ENCODE peak calls at places on chromosomes 4 and X, in seven cellular contexts. F, H, Z, T, W, L and Y are unnamed samples.

GRCh38 chrX:122196338-122196737 is 987.7 kb upstream of the GRIA3 start:
- DNase-seq in H (no peak), W (no peak), L (no peak), T (no peak), Z (no peak), F (no peak), Y (no peak)

GRCh38 chr4:137283737-137284136 is 248.6 kb downstream of the PCDH18 start:
- DNase-seq in F (no peak), H (no peak), T (no peak), L (no peak), W (no peak), Z (no peak), Y (no peak)

GRCh38 chrX:6661731-6662130 is 126.8 kb upstream of the VCX3A start:
- DNase-seq in T (no peak), Z (no peak), L (no peak), F (no peak), H (no peak), W (no peak), Y (no peak)

GRCh38 chr4:23877758-23878229 is 12.1 kb downstream of the PPARGC1A start:
- DNase-seq in L (peak), F (no peak), T (no peak), W (no peak), H (peak), Z (no peak), Y (no peak)

GRCh38 chr4:150119492-150119891 is 41.2 kb downstream of the DCLK2 start:
- DNase-seq in H (no peak), W (no peak), T (no peak), F (no peak), L (no peak), Z (no peak), Y (no peak)

GRCh38 chr4:81498046-81498445 is 26.3 kb upstream of the RASGEF1B start:
- DNase-seq in W (no peak), L (no peak), H (no peak), Z (no peak), F (no peak), T (no peak), Y (no peak)

GRCh38 chr4:132203618-132204017 is 945.5 kb upstream of the PCDH10 start:
- DNase-seq in H (no peak), W (no peak), F (no peak), T (no peak), Z (no peak), L (no peak), Y (no peak)

GRCh38 chr4:1235381-1236102 is 13.4 kb downstream of the CTBP1 start:
- DNase-seq in L (peak), W (peak), Z (peak), H (no peak), T (no peak), F (no peak), Y (no peak)

GRCh38 chr4:126595643-126596042 is 1037.1 kb upstream of the INTU start:
- DNase-seq in T (no peak), H (no peak), L (no peak), Z (no peak), W (no peak), F (no peak), Y (no peak)

GRCh38 chr4:37978509-37978908 is 18.3 kb downstream of the PTTG2 start:
- DNase-seq in Z (no peak), T (no peak), W (no peak), F (no peak), H (no peak), L (no peak), Y (no peak)

GRCh38 chrX:149267878-149268813 is 237.0 kb downstream of the IDS start:
- DNase-seq in W (no peak), T (no peak), H (no peak), F (no peak), L (no peak), Z (no peak), Y (no peak)

GRCh38 chrX:75107863-75108509 is 48.1 kb downstream of the ABCB7 start:
- DNase-seq in H (no peak), T (no peak), W (no peak), F (no peak), Z (no peak), L (no peak), Y (no peak)

GRCh38 chrX:102085706-102086105 is 39.8 kb upstream of the TCEAL2 start:
- DNase-seq in L (no peak), H (no peak), W (no peak), F (no peak), T (no peak), Z (no peak), Y (no peak)

GRCh38 chrX:133523094-133523493 is 107.8 kb upstream of the GPC4 start:
- DNase-seq in T (no peak), F (no peak), Z (no peak), W (no peak), L (peak), H (no peak), Y (no peak)

GRCh38 chrX:151346931-151347543 is 50.0 kb upstream of the VMA21 start:
- DNase-seq in W (no peak), H (no peak), Z (no peak), L (no peak), T (no peak), F (no peak), Y (no peak)

GRCh38 chr4:107034091-107034698 is 1.9 kb downstream of the DKK2 start:
- DNase-seq in T (no peak), Z (peak), H (no peak), L (peak), W (peak), F (no peak), Y (no peak)

GRCh38 chr4:7995866-7996265 is 56.2 kb upstream of the AFAP1 start:
- DNase-seq in F (no peak), L (no peak), T (no peak), H (no peak), Z (peak), W (no peak), Y (no peak)

GRCh38 chr4:141636771-141637460 is 533 bp downstream of the IL15 start:
- DNase-seq in W (peak), H (peak), T (no peak), F (peak), L (peak), Z (peak), Y (no peak)

GRCh38 chrX:118355225-118355920 is 9.5 kb downstream of the WDR44 start:
- DNase-seq in T (no peak), H (no peak), Z (no peak), L (no peak), W (no peak), F (no peak), Y (no peak)

GRCh38 chrX:111719426-111720210 is 38.6 kb downstream of the ALG13 start:
- DNase-seq in L (no peak), Z (no peak), W (no peak), T (no peak), F (no peak), H (no peak), Y (no peak)

GRCh38 chr4:82718067-82718935 is 80.3 kb downstream of the SCD5 start:
- DNase-seq in Z (no peak), L (peak), T (no peak), W (no peak), F (no peak), H (no peak), Y (no peak)

GRCh38 chrX:69277961-69278795 is 112.9 kb upstream of the PJA1 start:
- DNase-seq in T (no peak), F (no peak), L (no peak), H (no peak), Z (no peak), W (no peak), Y (no peak)

GRCh38 chr4:98605216-98605615 is 53.2 kb downstream of the TSPAN5 start:
- DNase-seq in T (no peak), Z (no peak), W (no peak), F (no peak), L (no peak), H (no peak), Y (no peak)

GRCh38 chr4:98110214-98110613 is 33.1 kb downstream of the STPG2 start:
- DNase-seq in W (no peak), Z (no peak), H (no peak), L (no peak), T (no peak), F (no peak), Y (no peak)

GRCh38 chr4:138975225-138975624 is 40.4 kb upstream of the NOCT start:
- DNase-seq in L (no peak), Z (no peak), W (no peak), T (no peak), F (no peak), H (no peak), Y (no peak)

GRCh38 chr4:173171098-173171497 is 2.5 kb downstream of the GALNT7 start:
- DNase-seq in H (no peak), Z (no peak), T (no peak), L (no peak), W (no peak), F (no peak), Y (no peak)
- TF ChIP-seq CTCF in H (no peak), Z (peak), T (peak), L (peak), W (peak), F (no peak), Y (no peak)

DNA sequence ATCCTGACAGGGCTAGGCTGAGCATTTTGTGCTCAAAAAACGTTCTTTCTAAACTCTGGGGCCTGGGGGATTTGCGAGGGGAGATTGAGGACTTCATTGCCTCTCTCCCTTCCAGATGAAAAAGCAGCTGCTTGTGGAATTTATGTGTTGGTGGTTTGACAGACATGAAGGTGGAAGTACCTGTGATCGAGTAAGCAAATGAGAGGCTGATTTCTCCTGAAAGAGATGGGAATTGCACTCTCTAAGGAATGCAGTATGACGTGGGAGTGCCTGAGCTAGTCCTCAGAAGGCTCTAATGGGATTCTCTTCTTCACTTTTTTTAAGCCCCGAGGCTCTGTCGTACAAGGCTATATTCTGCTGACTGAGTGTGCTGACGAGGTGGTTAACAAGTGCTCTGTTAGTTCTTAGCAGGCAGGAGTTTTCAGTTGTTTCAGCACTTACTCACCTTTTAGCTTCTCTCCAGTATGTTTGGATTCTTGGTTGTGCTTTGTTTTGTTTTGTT is 426.8 kb upstream of the CNKSR2 start:
- DNase-seq in W (no peak), Z (no peak), L (no peak), F (no peak), H (no peak), T (no peak), Y (no peak)
- H3K27ac ChIP-seq in W (no peak), Z (no peak), L (no peak), F (no peak), H (no peak), T (no peak), Y (no peak)

DNA sequence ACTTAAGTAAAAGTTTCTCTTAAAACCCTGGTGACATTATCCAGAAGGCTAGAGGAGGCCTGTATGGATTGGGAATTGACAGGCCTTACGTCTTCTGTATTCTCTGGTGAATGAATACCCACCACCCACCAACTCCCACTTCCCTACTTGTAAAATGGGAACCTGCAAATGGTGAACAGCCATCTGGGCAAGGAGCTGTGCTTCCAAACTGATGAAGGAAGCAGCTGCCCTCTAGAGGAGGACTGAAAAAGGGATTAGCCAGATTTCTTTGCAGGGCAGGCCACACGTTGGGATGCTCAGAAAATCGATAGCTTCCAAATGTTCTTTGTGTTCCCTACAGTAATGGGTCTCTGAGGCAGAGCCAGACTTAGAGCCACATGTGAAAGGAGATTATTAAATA is 39.3 kb upstream of the LPAR4 start:
- DNase-seq in L (no peak), Z (no peak), H (peak), W (no peak), T (no peak), F (no peak), Y (no peak)
- TF ChIP-seq CTCF in L (peak), Z (peak), H (no peak), W (peak), T (peak), F (no peak), Y (peak)

DNA sequence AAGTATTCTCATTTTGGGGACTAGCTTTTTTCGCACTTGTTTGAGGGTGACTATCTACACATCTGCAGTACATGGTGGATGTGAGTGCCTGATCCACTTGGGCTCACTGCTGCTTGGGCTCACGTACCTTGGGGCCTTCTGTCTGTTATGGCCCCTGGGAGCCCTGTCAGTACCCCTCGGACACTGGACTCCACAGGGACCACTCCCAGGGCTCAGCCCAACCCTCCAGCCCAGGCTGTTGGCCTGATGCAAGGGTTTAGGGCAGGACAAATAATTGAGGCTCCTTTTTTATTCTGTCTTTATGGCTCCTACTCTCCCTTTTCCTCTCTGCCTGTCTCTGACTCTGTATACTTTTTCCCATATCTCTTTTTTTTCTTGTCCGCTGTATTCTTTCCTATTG is 32.7 kb upstream of the MSN start:
- DNase-seq in Z (no peak), W (no peak), H (no peak), T (no peak), F (no peak), L (no peak), Y (no peak)
- H3K27ac ChIP-seq in Z (peak), W (no peak), H (no peak), T (no peak), F (no peak), L (peak), Y (no peak)

GRCh38 chrX:154432210-154432609 is 3.7 kb downstream of the ATP6AP1 start:
- DNase-seq in Z (no peak), W (no peak), L (no peak), F (no peak), H (no peak), T (no peak), Y (no peak)
- TF ChIP-seq CTCF in Z (no peak), W (no peak), L (no peak), F (no peak), H (no peak), T (no peak), Y (no peak)

DNA sequence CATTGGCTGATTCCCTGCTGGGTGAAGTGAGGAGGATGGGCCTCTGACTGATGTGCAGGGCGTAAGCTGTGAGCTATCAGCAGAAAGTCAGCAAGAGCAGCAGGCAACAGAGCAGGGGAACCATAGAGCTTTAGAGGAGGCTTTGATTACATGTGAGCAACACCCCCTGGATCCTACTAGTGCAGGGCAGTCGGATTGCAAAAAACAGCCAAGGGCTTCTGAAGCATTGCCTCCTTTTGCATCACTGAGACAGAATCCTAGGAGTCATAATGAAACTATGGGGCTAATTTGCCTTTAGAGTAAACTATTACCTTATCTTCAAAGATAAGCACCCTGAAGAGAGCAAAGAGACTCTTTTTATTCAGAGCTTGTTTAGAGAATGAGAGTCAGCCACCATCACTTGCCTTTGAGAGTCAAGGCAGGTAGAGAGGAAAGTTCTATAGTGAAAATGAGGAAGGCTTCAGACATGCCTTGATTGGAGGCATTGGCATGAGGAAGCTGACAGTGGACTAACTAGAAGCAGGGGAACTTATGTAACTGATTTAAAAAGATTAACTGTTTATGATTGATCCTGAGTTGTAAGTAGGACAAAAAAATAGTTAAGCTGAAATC is 420.3 kb downstream of the PDHA2 start:
- DNase-seq in T (no peak), Z (no peak), F (no peak), H (no peak), L (no peak), W (no peak), Y (no peak)
- H3K27ac ChIP-seq in T (no peak), Z (no peak), F (no peak), H (no peak), L (no peak), W (no peak), Y (no peak)

GRCh38 chr4:2761035-2761923 is 5.1 kb upstream of the TNIP2 start:
- DNase-seq in T (no peak), Z (no peak), F (no peak), L (no peak), H (peak), W (no peak), Y (no peak)
- TF ChIP-seq CTCF in T (peak), Z (peak), F (no peak), L (no peak), H (no peak), W (no peak), Y (peak)

GRCh38 chr4:152673489-152673888 is 6.3 kb downstream of the TMEM154 start:
- DNase-seq in H (no peak), T (no peak), L (no peak), F (no peak), Z (no peak), W (no peak), Y (no peak)

GRCh38 chr4:152672403-152673092 is 7.2 kb downstream of the TMEM154 start:
- DNase-seq in T (no peak), L (no peak), Z (no peak), H (no peak), W (no peak), F (no peak), Y (no peak)

GRCh38 chr4:152678841-152679240 is 956 bp downstream of the TMEM154 start:
- DNase-seq in L (no peak), W (no peak), H (no peak), T (no peak), F (no peak), Z (no peak), Y (no peak)

GRCh38 chr4:152676052-152676854 is 3.5 kb downstream of the TMEM154 start:
- DNase-seq in Z (no peak), L (no peak), W (no peak), H (no peak), T (no peak), F (no peak), Y (no peak)

GRCh38 chr4:152674359-152674758 is 5.4 kb downstream of the TMEM154 start:
- DNase-seq in Z (no peak), H (no peak), L (no peak), F (no peak), T (no peak), W (no peak), Y (no peak)
- H3K27ac ChIP-seq in Z (no peak), H (no peak), L (no peak), F (no peak), T (no peak), W (peak), Y (peak)